ENCODE peak calls at places on chromosomes 6 and 20, in ten cellular contexts. C is cardiac muscle cell; F is CD4-positive, alpha-beta memory T cell; Q is A549; G is DND-41; T is astrocyte; S is neuronal stem cell; B is stomach; I is upper lobe of right lung; N is spleen. R is an unnamed sample. For H3K4me1, the result is how much of the 10 kb centered on the place peaks cover.

GRCh38 chr6:82818727-82819126 is 246.9 kb downstream of the UBE3D start:
- DNase-seq in N (no peak), Q (no peak), F (no peak), C (no peak), I (no peak), T (peak), G (no peak), S (no peak), B (no peak), R (no peak)

GRCh38 chr20:22374066-22374465 is 210.3 kb downstream of the FOXA2 start:
- DNase-seq in F (no peak), C (no peak), Q (no peak), T (no peak), G (no peak), N (no peak), S (no peak), I (no peak), B (no peak), R (no peak)

GRCh38 chr6:12848969-12849368 is 132.4 kb downstream of the PHACTR1 start:
- DNase-seq in T (no peak), B (no peak), F (no peak), I (no peak), C (no peak), Q (no peak), N (no peak), S (no peak), G (no peak), R (no peak)

GRCh38 chr6:160730911-160731310 is 28.9 kb downstream of the PLG start:
- DNase-seq in T (no peak), F (no peak), I (no peak), C (peak), N (no peak), Q (peak), G (no peak), S (no peak), B (no peak), R (no peak)

GRCh38 chr6:74420221-74420620 is 724.2 kb downstream of the CD109 start:
- DNase-seq in F (no peak), G (no peak), C (no peak), Q (peak), I (no peak), B (no peak), T (no peak), N (no peak), S (no peak), R (no peak)

GRCh38 chr6:38012573-38012972 is 193.0 kb downstream of the ZFAND3 start:
- DNase-seq in Q (peak), S (no peak), N (no peak), I (no peak), G (no peak), T (peak), B (no peak), C (peak), F (peak), R (peak)

GRCh38 chr20:19885981-19886665 is 128.1 kb downstream of the RIN2 start:
- DNase-seq in S (no peak), G (no peak), T (peak), C (peak), B (peak), N (no peak), I (peak), F (no peak), Q (peak), R (peak)

GRCh38 chr6:160887616-160888015 is 104.0 kb upstream of the MAP3K4 start:
- DNase-seq in N (no peak), B (no peak), S (no peak), T (no peak), G (no peak), C (no peak), F (no peak), I (no peak), Q (no peak), R (no peak)

GRCh38 chr6:27890351-27891299 is 21.6 kb downstream of the OR2B2 start:
- DNase-seq in T (peak), F (peak), S (peak), N (peak), I (peak), C (peak), G (peak), Q (peak), B (peak), R (no peak)

GRCh38 chr6:99119109-99120031 is 171.6 kb upstream of the FBXL4 start:
- DNase-seq in F (peak), N (no peak), C (peak), I (no peak), Q (peak), G (peak), T (peak), B (no peak), S (peak), R (no peak)

GRCh38 chr6:4936681-4937041 is 67.2 kb downstream of the RPP40 start:
- DNase-seq in S (no peak), Q (peak), F (peak), N (no peak), C (peak), T (peak), I (no peak), G (no peak), B (no peak), R (no peak)

GRCh38 chr20:24827603-24828295 is 121.3 kb upstream of the CST7 start:
- DNase-seq in S (no peak), G (no peak), T (no peak), I (no peak), F (no peak), Q (no peak), N (no peak), C (no peak), B (peak), R (no peak)

GRCh38 chr20:1810926-1811620 is 84.1 kb upstream of the SIRPA start:
- DNase-seq in C (no peak), G (no peak), F (no peak), N (no peak), Q (no peak), I (no peak), B (no peak), T (peak), S (no peak), R (no peak)

GRCh38 chr6:33854572-33855030 is 50.8 kb upstream of the MLN start:
- DNase-seq in C (no peak), I (no peak), B (no peak), S (no peak), F (no peak), Q (no peak), T (no peak), N (no peak), G (no peak), R (peak)

GRCh38 chr6:37077459-37078296 is 72.2 kb downstream of the FGD2 start:
- DNase-seq in T (peak), F (no peak), G (no peak), I (peak), B (peak), S (no peak), Q (no peak), N (no peak), C (peak), R (peak)

GRCh38 chr6:169800668-169801395 is 49.4 kb downstream of the ERMARD start:
- DNase-seq in I (peak), C (peak), Q (peak), F (no peak), B (peak), S (no peak), G (no peak), N (peak), T (peak), R (peak)

GRCh38 chr6:161211380-161212035 is 62.4 kb downstream of the AGPAT4 start:
- DNase-seq in N (no peak), F (no peak), I (no peak), B (no peak), S (peak), G (no peak), C (no peak), T (no peak), Q (peak), R (no peak)

GRCh38 chr20:967796-968742 is 34.0 kb downstream of the RSPO4 start:
- DNase-seq in Q (peak), C (no peak), I (no peak), G (peak), T (peak), F (peak), N (no peak), S (no peak), B (no peak), R (no peak)

GRCh38 chr20:22346716-22347115 is 237.7 kb downstream of the FOXA2 start:
- DNase-seq in B (no peak), T (no peak), G (no peak), I (no peak), Q (no peak), S (no peak), F (no peak), N (no peak), C (no peak), R (no peak)

GRCh38 chr6:169827372-169827771 is 76.0 kb downstream of the ERMARD start:
- DNase-seq in N (peak), S (no peak), G (no peak), F (no peak), C (no peak), T (no peak), Q (no peak), I (peak), B (no peak), R (no peak)

GRCh38 chr6:158803733-158804143 is 15.4 kb downstream of the EZR start:
- DNase-seq in F (peak), S (no peak), G (peak), T (no peak), I (no peak), Q (no peak), C (no peak), N (no peak), B (peak), R (no peak)

GRCh38 chr20:24993337-24994185 is 1.0 kb upstream of the APMAP start:
- DNase-seq in G (no peak), Q (peak), S (no peak), C (no peak), T (peak), I (no peak), N (no peak), B (no peak), F (no peak), R (no peak)

GRCh38 chr20:52105573-52106422 is 85.8 kb downstream of the ZFP64 start:
- DNase-seq in S (peak), B (no peak), N (no peak), F (no peak), G (no peak), I (no peak), C (peak), Q (peak), T (peak), R (no peak)

GRCh38 chr6:114747995-114748625 is 405.3 kb upstream of the HS3ST5 start:
- DNase-seq in I (no peak), F (no peak), T (peak), Q (peak), S (peak), G (peak), N (no peak), B (peak), C (peak), R (no peak)

GRCh38 chr6:106767271-106767670 is 137.9 kb downstream of the QRSL1 start:
- DNase-seq in F (no peak), T (no peak), G (no peak), I (no peak), B (no peak), C (no peak), N (no peak), Q (no peak), S (no peak), R (no peak)
- H3K4me1 ChIP-seq in F (under half), T (under half), G (under half), I (under half), B (under half), C (under half), N (under half), Q (under half), S (under half), R (under half)

DNA sequence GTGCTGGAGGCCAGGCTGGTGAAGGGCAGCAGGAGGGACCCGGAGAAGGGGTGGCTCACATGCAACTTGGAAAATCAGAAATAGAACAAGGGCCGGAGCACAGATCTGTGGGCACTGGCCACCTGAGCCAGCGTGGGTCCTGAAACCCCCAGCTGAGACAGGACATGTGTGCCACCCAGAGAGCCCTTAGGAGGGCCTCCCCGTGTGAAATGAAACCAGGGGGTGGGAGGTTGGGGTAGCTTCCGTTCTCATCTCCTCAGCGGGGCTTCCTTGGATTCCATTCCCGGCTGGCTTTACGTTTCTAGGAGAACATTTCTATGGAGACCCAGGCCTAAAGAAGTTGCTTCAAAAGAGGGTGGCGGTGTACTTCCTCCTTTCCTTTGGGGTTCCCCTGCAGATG is 5.7 kb downstream of the FOXP4 start:
- DNase-seq in Q (no peak), B (no peak), S (no peak), G (no peak), I (no peak), N (no peak), C (no peak), F (no peak), T (no peak), R (no peak)
- H3K4me1 ChIP-seq in Q (under half), B (half or more), S (under half), G (under half), I (under half), N (under half), C (under half), F (under half), T (under half), R (under half)

GRCh38 chr6:31498748-31499147 is 803 bp downstream of the MICB start:
- DNase-seq in B (no peak), T (no peak), F (no peak), Q (no peak), I (no peak), N (peak), C (peak), G (no peak), S (no peak), R (no peak)

GRCh38 chr6:31497595-31498476 is at the start of gene MICB:
- DNase-seq in I (peak), B (peak), Q (peak), F (peak), C (peak), T (peak), N (peak), S (peak), G (peak), R (peak)

GRCh38 chr6:31493875-31494694 is 3.9 kb upstream of the MICB start:
- DNase-seq in I (peak), F (peak), S (peak), T (peak), N (peak), C (peak), G (peak), B (peak), Q (peak), R (peak)

GRCh38 chr6:31490115-31490873 is 7.7 kb upstream of the MICB start:
- DNase-seq in Q (no peak), C (no peak), B (no peak), G (no peak), F (no peak), N (no peak), I (peak), S (no peak), T (no peak), R (no peak)

DNA sequence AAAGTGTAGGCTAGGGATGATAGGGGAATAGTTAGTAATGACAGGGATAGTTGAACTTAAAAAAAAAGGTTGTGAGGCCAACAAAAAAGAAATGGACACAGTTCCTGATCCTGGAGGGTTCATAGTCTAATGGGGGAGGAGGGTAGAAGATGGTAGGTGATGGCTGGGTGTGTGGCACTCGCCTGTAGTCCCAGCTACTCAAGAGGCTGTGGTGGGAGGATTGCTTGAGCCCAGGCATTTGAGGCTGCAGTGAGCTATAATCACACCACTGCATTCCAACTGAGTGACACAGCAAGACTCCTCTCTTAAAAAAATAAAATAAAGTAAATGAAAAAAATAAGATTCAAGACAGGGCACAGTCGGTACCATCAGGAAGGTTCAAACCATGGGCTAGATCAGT is 2.4 kb upstream of the MICB start:
- DNase-seq in T (peak), F (no peak), N (no peak), I (no peak), C (no peak), G (no peak), S (no peak), Q (no peak), B (no peak), R (no peak)
- H3K4me1 ChIP-seq in T (under half), F (half or more), N (half or more), I (under half), C (under half), G (half or more), S (under half), Q (under half), B (under half), R (under half)

GRCh38 chr6:130129781-130130246 is 92.9 kb downstream of the SAMD3 start:
- DNase-seq in S (no peak), F (no peak), B (no peak), C (no peak), N (no peak), Q (no peak), I (no peak), G (no peak), T (peak), R (no peak)
- H3K4me1 ChIP-seq in S (under half), F (half or more), B (under half), C (under half), N (under half), Q (under half), I (under half), G (under half), T (under half), R (under half)

DNA sequence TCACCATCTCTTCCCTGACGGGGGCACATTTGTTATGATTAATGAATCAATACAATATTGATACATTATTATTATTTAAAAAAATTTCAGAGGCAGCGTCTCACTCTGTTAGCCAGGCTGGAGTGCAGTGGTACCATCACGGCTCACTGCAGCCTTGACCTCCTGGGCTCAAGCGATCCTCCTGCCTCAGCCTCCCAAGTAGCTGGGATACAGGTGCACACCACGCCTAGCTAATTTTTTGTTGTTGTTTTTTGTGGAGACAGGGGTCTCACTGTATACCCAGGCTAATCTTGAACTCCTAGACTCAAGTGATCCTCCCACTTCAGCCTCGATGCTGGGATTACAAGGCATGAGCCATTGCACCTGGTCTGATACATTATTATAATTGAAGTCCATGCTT is 4.9 kb upstream of the SRC start:
- DNase-seq in I (no peak), F (no peak), G (no peak), Q (no peak), B (no peak), C (no peak), N (no peak), S (no peak), T (no peak), R (peak)
- H3K4me1 ChIP-seq in I (under half), F (under half), G (under half), Q (under half), B (under half), C (under half), N (under half), S (under half), T (under half), R (under half)

DNA sequence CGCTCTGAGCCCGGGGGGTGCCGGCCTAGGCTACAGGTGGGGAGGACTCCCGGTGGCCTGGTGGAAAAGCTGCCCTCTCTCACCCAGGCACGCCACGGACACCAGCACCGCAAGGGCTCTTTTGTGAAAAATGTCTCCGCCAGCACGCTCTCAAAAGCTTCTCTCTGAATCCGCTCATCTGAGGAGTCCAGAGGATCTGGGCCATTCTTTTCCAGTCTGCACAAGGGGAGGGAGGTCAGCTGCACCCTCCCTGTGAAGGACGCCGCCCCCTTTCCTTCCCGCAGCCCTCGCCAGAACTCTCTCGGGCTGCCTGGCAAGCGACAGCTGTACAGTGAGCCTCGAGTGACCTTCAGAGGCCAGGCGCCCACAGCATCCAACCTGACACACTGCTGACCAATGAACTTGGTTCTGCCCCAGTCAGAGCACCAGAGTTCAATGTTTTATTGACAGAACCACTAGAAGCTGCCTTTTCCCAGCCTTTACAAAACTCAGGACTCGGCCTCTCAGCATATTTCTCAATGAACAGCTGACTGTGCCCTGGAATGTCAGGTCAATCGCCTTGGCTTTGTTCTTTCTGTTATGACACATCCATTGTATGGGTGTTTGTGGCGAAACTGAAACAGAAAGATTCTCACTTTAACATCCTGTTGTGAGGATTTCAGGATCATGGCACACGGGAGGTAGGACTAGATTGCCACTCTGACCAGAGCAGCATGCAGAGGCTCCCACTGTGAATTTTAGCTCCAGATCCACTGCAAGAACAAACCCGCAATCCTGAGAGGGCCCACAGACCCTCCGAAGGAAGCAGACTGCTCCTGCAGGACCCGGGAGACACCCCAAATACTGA is 26.7 kb downstream of the SERPINB9 start:
- DNase-seq in Q (peak), B (peak), F (peak), T (peak), N (peak), S (no peak), I (peak), C (peak), G (no peak), R (peak)
- H3K4me1 ChIP-seq in Q (under half), B (under half), F (half or more), T (under half), N (half or more), S (under half), I (under half), C (under half), G (under half), R (under half)

GRCh38 chr6:108596947-108597346 is 36.2 kb downstream of the FOXO3 start:
- DNase-seq in G (no peak), Q (no peak), B (no peak), I (no peak), S (no peak), F (no peak), N (no peak), T (no peak), C (no peak), R (no peak)
- H3K4me1 ChIP-seq in G (under half), Q (under half), B (half or more), I (half or more), S (under half), F (under half), N (half or more), T (under half), C (under half), R (under half)

GRCh38 chr6:167839755-167840154 is 13.0 kb downstream of the AFDN start:
- DNase-seq in T (no peak), B (no peak), F (no peak), Q (no peak), C (no peak), G (no peak), S (no peak), N (peak), I (no peak), R (no peak)
- H3K4me1 ChIP-seq in T (under half), B (under half), F (under half), Q (under half), C (under half), G (under half), S (under half), N (under half), I (under half), R (under half)

GRCh38 chr20:33824852-33825251 is 13.7 kb downstream of the CHMP4B start:
- DNase-seq in S (no peak), G (no peak), N (no peak), F (no peak), Q (no peak), T (no peak), B (no peak), C (no peak), I (no peak), R (no peak)
- H3K4me1 ChIP-seq in S (under half), G (under half), N (half or more), F (half or more), Q (under half), T (under half), B (half or more), C (half or more), I (half or more), R (under half)